ENCODE peak calls at places on chromosomes 5 and 9, in eight cellular contexts. R is sigmoid colon, F is Peyer's patch, T is right lobe of liver, M is IMR-90, W is ovary, Q is uterus, C is tibial nerve. N is an unnamed sample.

GRCh38 chr9:911003-911402 is 65.5 kb upstream of the DMRT3 start:
- DNase-seq in R (no peak), F (no peak), T (no peak), M (no peak), W (no peak), Q (no peak), C (no peak), N (no peak)

GRCh38 chr9:130444565-130445221 is at the start of gene ASS1:
- DNase-seq in R (peak; percentile 85), F (peak; percentile 95), T (peak; percentile 97), M (no peak), W (peak; percentile 73), Q (peak; percentile 74), C (peak; percentile 21), N (no peak)

GRCh38 chr5:137078171-137078665 is 420.9 kb downstream of the SPOCK1 start:
- DNase-seq in R (no peak), F (no peak), T (no peak), M (peak; percentile 13), W (no peak), Q (no peak), C (no peak), N (no peak)

GRCh38 chr9:96885424-96885823 is 31.1 kb upstream of the ZNF782 start:
- DNase-seq in R (no peak), F (no peak), T (no peak), M (no peak), W (no peak), Q (no peak), C (no peak), N (no peak)

GRCh38 chr9:122562134-122562760 is 9.3 kb downstream of the OR1N2 start:
- DNase-seq in R (no peak), F (no peak), T (no peak), M (no peak), W (no peak), Q (no peak), C (no peak), N (no peak)

GRCh38 chr5:112923148-112923917 is 1.3 kb upstream of the REEP5 start:
- DNase-seq in R (no peak), F (no peak), T (no peak), M (no peak), W (no peak), Q (no peak), C (no peak), N (no peak)

GRCh38 chr9:137605146-137606004 is at the start of gene ARRDC1:
- DNase-seq in R (peak; percentile 97), F (peak; percentile 98), T (peak; percentile 97), M (peak; percentile 85), W (peak; percentile 94), Q (peak; percentile 92), C (peak; percentile 85), N (peak; percentile 92)

GRCh38 chr5:61603211-61603908 is 271.3 kb downstream of the ZSWIM6 start:
- DNase-seq in R (no peak), F (no peak), T (peak; percentile 70), M (no peak), W (no peak), Q (no peak), C (no peak), N (no peak)

GRCh38 chr9:136093995-136094881 is 851 bp downstream of the NACC2 start:
- DNase-seq in R (peak; percentile 96), F (peak; percentile 78), T (peak; percentile 88), M (peak; percentile 31), W (peak; percentile 82), Q (peak; percentile 84), C (peak; percentile 60), N (no peak)

GRCh38 chr9:138065287-138065686 is 187.7 kb downstream of the CACNA1B start:
- DNase-seq in R (peak; percentile 53), F (peak; percentile 13), T (no peak), M (no peak), W (no peak), Q (no peak), C (no peak), N (no peak)

GRCh38 chr5:13133951-13134350 is 810.5 kb downstream of the DNAH5 start:
- DNase-seq in R (no peak), F (no peak), T (no peak), M (no peak), W (no peak), Q (no peak), C (no peak), N (no peak)

GRCh38 chr5:158716668-158717067 is 383.0 kb downstream of the EBF1 start:
- DNase-seq in R (no peak), F (no peak), T (no peak), M (no peak), W (no peak), Q (no peak), C (no peak), N (no peak)

GRCh38 chr9:7180247-7180646 is 422.5 kb downstream of the KDM4C start:
- DNase-seq in R (no peak), F (no peak), T (no peak), M (no peak), W (no peak), Q (no peak), C (no peak), N (no peak)

GRCh38 chr5:120655828-120656435 is 191.8 kb downstream of the PRR16 start:
- DNase-seq in R (no peak), F (no peak), T (no peak), M (peak; percentile 22), W (no peak), Q (no peak), C (peak; percentile 38), N (no peak)

GRCh38 chr9:3520564-3520963 is 5.2 kb downstream of the RFX3 start:
- DNase-seq in R (no peak), F (no peak), T (no peak), M (no peak), W (no peak), Q (no peak), C (no peak), N (no peak)

GRCh38 chr5:141850183-141850768 is 27.9 kb downstream of the PCDH1 start:
- DNase-seq in R (no peak), F (no peak), T (no peak), M (peak; percentile 17), W (peak; percentile 49), Q (peak; percentile 45), C (peak; percentile 26), N (peak; percentile 7)

GRCh38 chr9:69486498-69486897 is 161.5 kb downstream of the ENTREP1 start:
- DNase-seq in R (no peak), F (no peak), T (no peak), M (no peak), W (no peak), Q (no peak), C (no peak), N (no peak)

GRCh38 chr9:1083325-1083913 is 33.3 kb downstream of the DMRT2 start:
- DNase-seq in R (no peak), F (no peak), T (no peak), M (no peak), W (no peak), Q (no peak), C (peak; percentile 7), N (no peak)

GRCh38 chr5:82586176-82586575 is 308.0 kb upstream of the RPS23 start:
- DNase-seq in R (no peak), F (no peak), T (no peak), M (no peak), W (no peak), Q (no peak), C (no peak), N (no peak)

DNA sequence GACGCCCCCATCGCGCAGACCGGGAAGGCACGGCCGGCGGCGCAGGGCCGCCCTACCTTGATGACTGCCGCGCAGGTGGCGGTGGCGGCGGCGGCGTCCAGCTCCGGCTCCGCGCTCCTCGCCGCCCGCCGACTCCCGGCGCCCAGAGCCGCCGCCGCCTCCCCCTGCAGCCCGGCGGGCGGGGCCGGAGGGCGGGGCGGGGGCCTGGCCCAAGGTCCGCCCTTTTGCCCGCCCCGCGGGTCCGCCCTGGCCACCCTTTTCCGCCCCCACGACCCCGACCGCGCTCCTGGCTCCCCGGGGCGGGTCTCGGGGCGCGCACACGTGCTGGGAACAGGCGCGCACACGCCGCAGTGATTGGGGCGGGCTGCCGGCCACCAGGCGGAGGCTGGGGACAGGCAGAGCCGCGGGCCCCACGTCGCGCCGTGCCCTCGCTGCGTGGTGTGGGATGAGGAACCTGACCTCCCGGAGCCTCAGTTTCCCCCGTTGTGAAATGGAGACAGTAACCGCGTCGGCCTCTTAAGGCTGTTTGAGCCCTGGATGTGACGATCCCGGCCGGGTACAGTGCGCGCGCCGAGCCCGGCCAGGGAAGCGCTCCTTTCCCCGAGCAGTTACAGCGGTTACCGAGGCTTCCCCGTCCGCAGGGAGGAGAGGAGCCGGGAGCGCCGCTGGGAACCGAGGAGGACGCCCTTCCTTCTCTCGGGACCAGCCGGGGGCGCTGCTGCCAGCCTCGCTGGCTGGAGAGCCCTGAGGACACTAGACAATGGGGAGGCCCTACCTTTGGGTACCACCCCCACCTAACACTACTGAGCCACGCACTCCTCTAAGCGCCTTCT is at the start of gene CORO2A:
- DNase-seq in R (peak; percentile 75), F (peak; percentile 90), T (peak; percentile 88), M (peak; percentile 63), W (peak; percentile 53), Q (peak; percentile 55), C (peak; percentile 32), N (no peak)
- TF ChIP-seq POLR2A in R (no peak), F (peak; percentile 73), T (peak; percentile 63), M (no peak), W (no peak), Q (peak; percentile 51), C (peak; percentile 47), N (no peak)

DNA sequence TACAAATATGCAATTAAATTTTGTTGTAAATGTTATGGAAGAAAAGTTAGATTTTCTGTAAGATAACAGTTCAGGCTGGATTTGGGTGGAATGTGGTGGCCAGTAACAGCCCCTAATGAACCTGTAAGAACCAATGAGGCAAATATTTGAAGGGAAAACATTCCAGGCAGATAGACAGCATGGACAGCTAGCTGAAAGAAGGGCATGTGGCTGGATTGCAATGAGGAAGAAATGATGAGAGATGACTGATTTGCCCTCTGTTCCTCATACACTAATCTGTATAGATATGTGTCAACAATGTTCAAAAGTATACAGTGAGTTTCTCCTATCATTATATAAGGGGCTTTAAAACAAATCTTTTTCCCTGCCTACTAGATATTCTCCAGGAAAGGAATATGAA is 58.8 kb downstream of the MAN2A1 start:
- DNase-seq in R (no peak), F (no peak), T (no peak), M (peak; percentile 15), W (no peak), Q (no peak), C (no peak), N (no peak)
- H3K27ac ChIP-seq in R (no peak overlapping the region), F (no peak overlapping the region), T (no peak overlapping the region), M (no peak overlapping the region), W (no peak overlapping the region), Q (no peak overlapping the region), C (no peak overlapping the region), N (no peak overlapping the region)

DNA sequence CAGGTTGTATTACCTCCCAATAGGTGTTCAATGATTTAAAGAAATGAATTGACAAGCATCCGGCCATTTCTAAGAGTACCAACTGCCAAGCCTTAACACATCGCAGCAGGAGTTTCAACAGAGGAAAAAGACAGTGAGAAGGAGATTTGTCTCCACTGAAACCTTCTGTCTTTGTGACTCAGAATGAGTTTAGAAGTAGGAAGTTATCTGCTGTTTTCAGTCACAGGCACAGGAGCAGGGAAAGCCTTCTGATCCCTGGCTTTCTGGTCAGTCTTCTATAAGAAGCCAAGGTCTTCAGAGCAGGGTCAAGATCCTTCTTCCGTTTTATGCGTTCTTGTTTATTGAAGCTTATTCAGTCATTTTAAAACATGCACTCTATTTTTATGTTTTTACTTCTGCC is 390.7 kb upstream of the PCSK5 start:
- DNase-seq in R (no peak), F (no peak), T (no peak), M (no peak), W (no peak), Q (no peak), C (no peak), N (no peak)
- TF ChIP-seq POLR2A in R (no peak), F (no peak), T (no peak), M (no peak), W (no peak), Q (no peak), C (no peak), N (no peak)

GRCh38 chr5:139647406-139648204 is 544 bp upstream of the CXXC5 start:
- DNase-seq in R (peak; percentile 62), F (peak; percentile 25), T (peak; percentile 26), M (no peak), W (peak; percentile 17), Q (peak; percentile 18), C (no peak), N (no peak)
- H3K27ac ChIP-seq in R (peak overlapping the region; percentile 92), F (peak overlapping the region; percentile 85), T (peak overlapping the region; percentile 89), M (peak overlapping the region; percentile 19), W (no peak overlapping the region), Q (peak overlapping the region; percentile 88), C (peak overlapping the region; percentile 89), N (peak overlapping the region; percentile 95)

N was measured in esophagus squamous epithelium.